ENCODE peak calls at places on chromosome 21, in four cellular contexts. Q, T, M and Z are unnamed samples.

GRCh38 chr21:34800797-34801518 is 132.2 kb downstream of the CLIC6 start:
- DNase-seq in Q (no peak), T (no peak), M (no peak), Z (no peak)

GRCh38 chr21:43306911-43307676 is 119.8 kb downstream of the SIK1 start:
- DNase-seq in T (peak), M (no peak), Q (no peak), Z (no peak)

GRCh38 chr21:29114765-29115164 is 15.7 kb upstream of the MAP3K7CL start:
- DNase-seq in T (no peak), M (peak), Q (no peak), Z (no peak)

GRCh38 chr21:24514081-24514733 is 1093.1 kb downstream of the MRPL39 start:
- DNase-seq in Q (peak), M (no peak), T (peak), Z (peak)

GRCh38 chr21:17539323-17539722 is 26.5 kb downstream of the CXADR start:
- DNase-seq in T (no peak), Q (no peak), M (no peak), Z (no peak)

GRCh38 chr21:29798840-29799239 is 141.0 kb downstream of the GRIK1 start:
- DNase-seq in M (no peak), Q (no peak), T (no peak), Z (no peak)

GRCh38 chr21:36564647-36565046 is 84.7 kb upstream of the CLDN14 start:
- DNase-seq in T (no peak), M (no peak), Q (no peak), Z (no peak)

GRCh38 chr21:31387560-31388186 is 43.6 kb upstream of the TIAM1 start:
- DNase-seq in Q (no peak), M (no peak), T (no peak), Z (no peak)

GRCh38 chr21:29072873-29073221 is 601 bp downstream of the CCT8 start:
- DNase-seq in T (no peak), M (peak), Q (no peak), Z (peak)

GRCh38 chr21:25639922-25640670 is 1.0 kb downstream of the JAM2 start:
- DNase-seq in M (peak), Q (no peak), T (no peak), Z (no peak)

GRCh38 chr21:36591326-36591970 is 107.5 kb upstream of the SIM2 start:
- DNase-seq in T (no peak), M (no peak), Q (no peak), Z (no peak)

GRCh38 chr21:17578162-17578561 is 34.5 kb downstream of the BTG3 start:
- DNase-seq in M (no peak), T (no peak), Q (no peak), Z (no peak)

GRCh38 chr21:29332461-29333354 is 34.0 kb downstream of the BACH1 start:
- DNase-seq in M (no peak), T (no peak), Q (no peak), Z (no peak)

GRCh38 chr21:37631319-37632117 is 264.9 kb downstream of the DYRK1A start:
- DNase-seq in Q (no peak), M (peak), T (no peak), Z (no peak)

GRCh38 chr21:46324390-46325072 is 575 bp downstream of the PCNT start:
- DNase-seq in T (peak), M (peak), Q (peak), Z (peak)

GRCh38 chr21:31078216-31078615 is 39.9 kb upstream of the KRTAP19-8 start:
- DNase-seq in T (no peak), M (no peak), Q (no peak), Z (no peak)